ENCODE peak calls at places on chromosomes 2 and 18, in seven cellular contexts. One of them, this sample, is unnamed.

GRCh38 chr18:43587538-43588153 is 310.4 kb upstream of the SYT4 start:
- DNase-seq in stomach: no peak
- DNase-seq in GM12878: no peak
- DNase-seq in ovary: no peak
- DNase-seq in transverse colon: no peak
- DNase-seq in A549: peak
- DNase-seq in tibial nerve: no peak
- DNase-seq in this sample: no peak

GRCh38 chr2:143475131-143475784 is 346.0 kb downstream of the ARHGAP15 start:
- DNase-seq in ovary: no peak
- DNase-seq in transverse colon: no peak
- DNase-seq in stomach: no peak
- DNase-seq in A549: no peak
- DNase-seq in tibial nerve: no peak
- DNase-seq in GM12878: no peak
- DNase-seq in this sample: no peak

GRCh38 chr2:20569464-20570223 is 81.3 kb downstream of the HS1BP3 start:
- DNase-seq in ovary: no peak
- DNase-seq in GM12878: no peak
- DNase-seq in transverse colon: no peak
- DNase-seq in stomach: no peak
- DNase-seq in A549: no peak
- DNase-seq in tibial nerve: no peak
- DNase-seq in this sample: no peak

GRCh38 chr2:42443980-42444379 is 49.8 kb downstream of the KCNG3 start:
- DNase-seq in transverse colon: no peak
- DNase-seq in GM12878: no peak
- DNase-seq in A549: no peak
- DNase-seq in tibial nerve: no peak
- DNase-seq in ovary: no peak
- DNase-seq in stomach: no peak
- DNase-seq in this sample: no peak

GRCh38 chr2:114119846-114120348 is 230.0 kb downstream of the ACTR3 start:
- DNase-seq in stomach: no peak
- DNase-seq in A549: no peak
- DNase-seq in transverse colon: no peak
- DNase-seq in ovary: no peak
- DNase-seq in tibial nerve: no peak
- DNase-seq in GM12878: no peak
- DNase-seq in this sample: no peak

GRCh38 chr2:230924470-230925341 is at the start of gene GPR55:
- DNase-seq in ovary: no peak
- DNase-seq in GM12878: peak
- DNase-seq in transverse colon: peak
- DNase-seq in A549: no peak
- DNase-seq in tibial nerve: no peak
- DNase-seq in stomach: peak
- DNase-seq in this sample: peak

GRCh38 chr2:128788636-128789220 is 470.1 kb upstream of the HS6ST1 start:
- DNase-seq in stomach: peak
- DNase-seq in ovary: no peak
- DNase-seq in GM12878: no peak
- DNase-seq in transverse colon: no peak
- DNase-seq in tibial nerve: no peak
- DNase-seq in A549: no peak
- DNase-seq in this sample: peak

GRCh38 chr2:26088038-26088643 is 54.3 kb downstream of the RAB10 start:
- DNase-seq in stomach: no peak
- DNase-seq in transverse colon: no peak
- DNase-seq in A549: peak
- DNase-seq in ovary: no peak
- DNase-seq in tibial nerve: no peak
- DNase-seq in GM12878: no peak
- DNase-seq in this sample: no peak

GRCh38 chr2:119711352-119711751 is 32.4 kb downstream of the TMEM177 start:
- DNase-seq in ovary: no peak
- DNase-seq in tibial nerve: no peak
- DNase-seq in GM12878: no peak
- DNase-seq in A549: no peak
- DNase-seq in stomach: no peak
- DNase-seq in transverse colon: no peak
- DNase-seq in this sample: no peak

GRCh38 chr2:146477383-146477782 is 1367.4 kb upstream of the ACVR2A start:
- DNase-seq in GM12878: no peak
- DNase-seq in tibial nerve: no peak
- DNase-seq in A549: no peak
- DNase-seq in ovary: no peak
- DNase-seq in stomach: no peak
- DNase-seq in transverse colon: no peak
- DNase-seq in this sample: no peak

GRCh38 chr18:5890606-5891360 is 4.5 kb downstream of the TMEM200C start:
- DNase-seq in stomach: peak
- DNase-seq in GM12878: no peak
- DNase-seq in tibial nerve: no peak
- DNase-seq in transverse colon: no peak
- DNase-seq in ovary: peak
- DNase-seq in A549: peak
- DNase-seq in this sample: no peak

GRCh38 chr2:143603035-143603616 is 473.9 kb downstream of the ARHGAP15 start:
- DNase-seq in A549: no peak
- DNase-seq in ovary: no peak
- DNase-seq in stomach: no peak
- DNase-seq in transverse colon: no peak
- DNase-seq in tibial nerve: no peak
- DNase-seq in GM12878: no peak
- DNase-seq in this sample: no peak

GRCh38 chr2:44553456-44553855 is 191.7 kb downstream of the CAMKMT start:
- DNase-seq in A549: no peak
- DNase-seq in ovary: no peak
- DNase-seq in transverse colon: no peak
- DNase-seq in stomach: no peak
- DNase-seq in tibial nerve: no peak
- DNase-seq in GM12878: no peak
- DNase-seq in this sample: no peak

GRCh38 chr2:1593371-1594205 is 150.7 kb downstream of the PXDN start:
- DNase-seq in tibial nerve: no peak
- DNase-seq in ovary: no peak
- DNase-seq in GM12878: no peak
- DNase-seq in stomach: no peak
- DNase-seq in transverse colon: no peak
- DNase-seq in A549: peak
- DNase-seq in this sample: no peak

GRCh38 chr2:97730245-97730644 is 16.9 kb downstream of the ZAP70 start:
- DNase-seq in GM12878: no peak
- DNase-seq in stomach: no peak
- DNase-seq in transverse colon: no peak
- DNase-seq in tibial nerve: no peak
- DNase-seq in A549: no peak
- DNase-seq in ovary: no peak
- DNase-seq in this sample: no peak

GRCh38 chr2:195489101-195489500 is 167.9 kb upstream of the SLC39A10 start:
- DNase-seq in GM12878: no peak
- DNase-seq in ovary: no peak
- DNase-seq in transverse colon: no peak
- DNase-seq in stomach: no peak
- DNase-seq in A549: no peak
- DNase-seq in tibial nerve: no peak
- DNase-seq in this sample: no peak

GRCh38 chr2:3189961-3190360 is 187.7 kb downstream of the EIPR1 start:
- DNase-seq in tibial nerve: no peak
- DNase-seq in ovary: no peak
- DNase-seq in stomach: no peak
- DNase-seq in transverse colon: no peak
- DNase-seq in A549: no peak
- DNase-seq in GM12878: no peak
- DNase-seq in this sample: no peak

GRCh38 chr2:74374509-74375205 is 5.5 kb downstream of the DCTN1 start:
- DNase-seq in transverse colon: peak
- DNase-seq in GM12878: no peak
- DNase-seq in stomach: peak
- DNase-seq in A549: peak
- DNase-seq in tibial nerve: peak
- DNase-seq in ovary: peak
- DNase-seq in this sample: peak
- TF ChIP-seq EP300 in transverse colon: no peak
- TF ChIP-seq EP300 in GM12878: no peak
- TF ChIP-seq EP300 in stomach: no peak
- TF ChIP-seq EP300 in A549: no peak
- TF ChIP-seq EP300 in tibial nerve: peak
- TF ChIP-seq EP300 in ovary: no peak
- TF ChIP-seq EP300 in this sample: no peak

GRCh38 chr2:191023235-191023679 is 9.3 kb upstream of the STAT1 start:
- DNase-seq in ovary: no peak
- DNase-seq in stomach: no peak
- DNase-seq in transverse colon: no peak
- DNase-seq in tibial nerve: no peak
- DNase-seq in A549: no peak
- DNase-seq in GM12878: no peak
- DNase-seq in this sample: no peak
- TF ChIP-seq EP300 in ovary: no peak
- TF ChIP-seq EP300 in stomach: no peak
- TF ChIP-seq EP300 in transverse colon: no peak
- TF ChIP-seq EP300 in tibial nerve: no peak
- TF ChIP-seq EP300 in A549: no peak
- TF ChIP-seq EP300 in GM12878: no peak
- TF ChIP-seq EP300 in this sample: no peak

GRCh38 chr2:104847821-104848160 is 6.1 kb upstream of the POU3F3 start:
- DNase-seq in A549: no peak
- DNase-seq in transverse colon: no peak
- DNase-seq in GM12878: no peak
- DNase-seq in ovary: no peak
- DNase-seq in stomach: no peak
- DNase-seq in tibial nerve: no peak
- DNase-seq in this sample: no peak

GRCh38 chr2:104846182-104846954 is 7.5 kb upstream of the POU3F3 start:
- DNase-seq in transverse colon: no peak
- DNase-seq in A549: no peak
- DNase-seq in GM12878: no peak
- DNase-seq in stomach: no peak
- DNase-seq in ovary: no peak
- DNase-seq in tibial nerve: no peak
- DNase-seq in this sample: no peak

GRCh38 chr2:104845552-104845931 is 8.4 kb upstream of the POU3F3 start:
- DNase-seq in transverse colon: no peak
- DNase-seq in tibial nerve: no peak
- DNase-seq in A549: no peak
- DNase-seq in stomach: no peak
- DNase-seq in GM12878: no peak
- DNase-seq in ovary: no peak
- DNase-seq in this sample: no peak

GRCh38 chr2:104846955-104847820 is 6.7 kb upstream of the POU3F3 start:
- DNase-seq in transverse colon: no peak
- DNase-seq in tibial nerve: no peak
- DNase-seq in stomach: no peak
- DNase-seq in A549: no peak
- DNase-seq in GM12878: no peak
- DNase-seq in ovary: no peak
- DNase-seq in this sample: no peak

DNA sequence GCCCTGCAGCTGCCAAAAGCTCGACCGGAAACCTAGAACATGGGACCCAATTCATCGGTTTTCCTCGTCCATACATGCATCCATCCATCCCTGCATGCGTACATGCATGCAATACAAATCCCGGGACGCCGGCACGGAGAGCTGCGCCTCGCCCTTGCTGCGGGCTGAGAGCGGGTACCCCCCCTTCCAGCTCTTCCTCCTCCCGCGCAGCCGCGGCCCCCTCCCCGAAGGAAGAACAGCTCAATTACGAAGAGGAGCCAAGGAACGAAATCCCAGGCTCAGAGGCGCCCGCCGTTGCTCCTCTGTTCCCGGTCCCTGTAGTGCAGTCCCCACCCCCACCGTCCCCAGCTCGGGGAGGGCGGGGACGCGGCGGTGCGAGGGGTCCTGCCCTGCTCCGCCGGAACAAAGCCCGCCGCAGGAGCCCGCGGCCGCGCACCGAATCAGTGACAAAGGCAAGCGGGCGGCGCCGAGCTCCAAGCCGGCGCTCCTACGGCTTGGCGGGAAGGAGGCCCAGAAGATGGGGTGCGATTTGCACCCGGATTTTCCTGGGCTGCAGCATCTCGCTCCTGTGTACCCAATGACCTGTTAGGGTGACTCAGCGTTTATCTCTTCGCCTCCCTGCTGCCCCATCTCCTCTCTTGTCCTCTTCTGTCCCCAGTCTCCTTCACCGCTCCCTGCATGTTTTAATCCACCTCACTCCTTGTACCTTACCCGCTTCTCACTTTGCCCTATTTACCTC is 8.9 kb upstream of the POU3F3 start:
- DNase-seq in tibial nerve: no peak
- DNase-seq in ovary: no peak
- DNase-seq in GM12878: no peak
- DNase-seq in transverse colon: no peak
- DNase-seq in stomach: no peak
- DNase-seq in A549: no peak
- DNase-seq in this sample: no peak
- TF ChIP-seq EP300 in tibial nerve: no peak
- TF ChIP-seq EP300 in ovary: no peak
- TF ChIP-seq EP300 in GM12878: no peak
- TF ChIP-seq EP300 in transverse colon: no peak
- TF ChIP-seq EP300 in stomach: no peak
- TF ChIP-seq EP300 in A549: no peak
- TF ChIP-seq EP300 in this sample: no peak

GRCh38 chr2:223545830-223546229 is 56.3 kb downstream of the SCG2 start:
- DNase-seq in tibial nerve: no peak
- DNase-seq in GM12878: no peak
- DNase-seq in A549: no peak
- DNase-seq in ovary: no peak
- DNase-seq in transverse colon: no peak
- DNase-seq in stomach: no peak
- DNase-seq in this sample: no peak

GRCh38 chr2:223545406-223545805 is 56.8 kb downstream of the SCG2 start:
- DNase-seq in tibial nerve: no peak
- DNase-seq in ovary: no peak
- DNase-seq in GM12878: no peak
- DNase-seq in A549: no peak
- DNase-seq in stomach: no peak
- DNase-seq in transverse colon: no peak
- DNase-seq in this sample: no peak

GRCh38 chr2:223548194-223548593 is 54.0 kb downstream of the SCG2 start:
- DNase-seq in A549: no peak
- DNase-seq in ovary: no peak
- DNase-seq in stomach: no peak
- DNase-seq in tibial nerve: no peak
- DNase-seq in transverse colon: no peak
- DNase-seq in GM12878: no peak
- DNase-seq in this sample: no peak

GRCh38 chr2:223554923-223555322 is 47.2 kb downstream of the SCG2 start:
- DNase-seq in tibial nerve: no peak
- DNase-seq in ovary: no peak
- DNase-seq in GM12878: no peak
- DNase-seq in transverse colon: no peak
- DNase-seq in stomach: no peak
- DNase-seq in A549: no peak
- DNase-seq in this sample: no peak

DNA sequence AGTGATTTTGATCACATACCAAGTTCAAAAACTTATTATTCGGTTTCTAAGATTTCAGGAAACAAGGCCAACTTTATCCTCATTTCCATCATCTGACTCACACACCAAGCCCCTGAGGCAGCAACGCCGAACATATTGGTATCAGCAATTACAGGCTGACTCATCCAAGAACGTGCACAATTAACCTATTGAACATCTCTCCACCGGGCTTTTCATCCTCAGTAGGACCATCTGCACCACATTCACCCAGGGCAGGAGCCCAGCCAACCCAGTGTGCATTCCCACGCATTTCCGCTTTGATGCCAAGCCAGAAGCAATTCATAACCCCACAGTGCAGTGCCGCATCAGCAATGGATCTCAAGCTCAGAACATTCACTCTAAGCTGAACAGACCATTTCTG is 52.9 kb downstream of the SCG2 start:
- DNase-seq in tibial nerve: no peak
- DNase-seq in A549: peak
- DNase-seq in stomach: no peak
- DNase-seq in GM12878: no peak
- DNase-seq in transverse colon: no peak
- DNase-seq in ovary: no peak
- DNase-seq in this sample: no peak
- TF ChIP-seq EP300 in tibial nerve: no peak
- TF ChIP-seq EP300 in A549: no peak
- TF ChIP-seq EP300 in stomach: no peak
- TF ChIP-seq EP300 in GM12878: no peak
- TF ChIP-seq EP300 in transverse colon: no peak
- TF ChIP-seq EP300 in ovary: no peak
- TF ChIP-seq EP300 in this sample: no peak

This sample was measured in sigmoid colon.